ENCODE peak calls at places on chromosomes 5 and 9, in five cellular contexts. F is GM23338, Z is neural progenitor cell, I is heart right ventricle, V is mesenteric fat pad. T is an unnamed sample.

GRCh38 chr9:34374905-34375552 is 1.7 kb downstream of the MYORG start:
- DNase-seq in Z (peak; percentile 11), V (no peak), F (peak; percentile 76), I (no peak), T (no peak)

GRCh38 chr9:119375892-119376291 is 6.7 kb upstream of the BRINP1 start:
- DNase-seq in Z (peak; percentile 70), V (no peak), F (peak; percentile 87), I (no peak), T (no peak)

GRCh38 chr9:120435066-120435465 is 144.9 kb downstream of the CDK5RAP2 start:
- DNase-seq in V (no peak), Z (no peak), I (no peak), F (no peak), T (no peak)

GRCh38 chr5:93585054-93585751 is 2.2 kb downstream of the NR2F1 start:
- DNase-seq in F (peak; percentile 67), I (no peak), Z (peak; percentile 67), V (no peak), T (no peak)

GRCh38 chr9:122126340-122127333 is 32.9 kb downstream of the NDUFA8 start:
- DNase-seq in I (no peak), F (peak; percentile 86), V (peak; percentile 90), Z (peak; percentile 69), T (no peak)

GRCh38 chr5:142680605-142681259 is 5.2 kb downstream of the FGF1 start:
- DNase-seq in F (no peak), Z (no peak), V (no peak), I (no peak), T (no peak)

GRCh38 chr5:173178369-173178910 is 34.1 kb downstream of the BNIP1 start:
- DNase-seq in Z (no peak), V (no peak), I (no peak), F (no peak), T (no peak)

GRCh38 chr5:170524576-170524975 is 20.8 kb downstream of the KCNIP1 start:
- DNase-seq in I (no peak), F (no peak), V (no peak), Z (no peak), T (no peak)

GRCh38 chr9:104868687-104869404 is 59.1 kb downstream of the ABCA1 start:
- DNase-seq in I (peak; percentile 69), V (no peak), Z (peak; percentile 90), F (peak; percentile 91), T (peak; percentile 85)

GRCh38 chr5:135426102-135427082 is 20.8 kb downstream of the DCANP1 start:
- DNase-seq in I (no peak), Z (peak; percentile 58), V (no peak), F (peak; percentile 82), T (no peak)

GRCh38 chr5:146103594-146103993 is 1.8 kb downstream of the PLAC8L1 start:
- DNase-seq in Z (no peak), F (no peak), V (no peak), I (peak; percentile 6), T (no peak)

GRCh38 chr5:67209141-67209771 is 12.7 kb upstream of the CD180 start:
- DNase-seq in F (peak; percentile 91), V (no peak), I (peak; percentile 80), Z (peak; percentile 79), T (peak; percentile 69)

T was measured in CD14-positive monocyte.